ENCODE peak calls at places on chromosomes 7 and 10, in ten cellular contexts. I, Q, S, R, T, H, X, K, D and V are unnamed samples.
A peak's percentile ranks its signal among the peaks of the same experiment; 100 is the strongest.

GRCh38 chr10:90969947-90970673 is 49.2 kb upstream of the ANKRD1 start:
- DNase-seq in I (peak; percentile 48), S (no peak), K (no peak), R (no peak), T (no peak), Q (no peak), H (no peak), X (no peak), D (no peak), V (no peak)

GRCh38 chr10:130707389-130707979 is 571.3 kb downstream of the GLRX3 start:
- DNase-seq in S (no peak), X (no peak), D (no peak), T (no peak), I (no peak), R (no peak), Q (no peak), H (no peak), K (no peak), V (no peak)

GRCh38 chr7:31767686-31768358 is 80.8 kb downstream of the PPP1R17 start:
- DNase-seq in H (no peak), T (no peak), I (no peak), Q (no peak), S (no peak), D (no peak), K (no peak), R (no peak), X (no peak), V (no peak)

GRCh38 chr10:1299041-1299726 is 243.0 kb downstream of the WDR37 start:
- DNase-seq in K (no peak), X (no peak), R (no peak), I (no peak), Q (no peak), H (no peak), D (no peak), S (no peak), T (no peak), V (no peak)

GRCh38 chr10:49177391-49178355 is 10.5 kb downstream of the TMEM273 start:
- DNase-seq in H (no peak), R (no peak), D (peak; percentile 70), T (no peak), K (no peak), S (peak; percentile 39), Q (peak; percentile 33), X (peak; percentile 38), I (peak; percentile 62), V (no peak)

GRCh38 chr7:55019329-55019690 is 493 bp downstream of the EGFR start:
- DNase-seq in Q (no peak), R (no peak), H (no peak), K (no peak), I (no peak), S (peak; percentile 15), D (no peak), T (no peak), X (peak; percentile 76), V (no peak)

GRCh38 chr7:84904561-84904960 is 282.3 kb downstream of the SEMA3D start:
- DNase-seq in K (no peak), Q (no peak), X (no peak), D (no peak), S (no peak), H (no peak), I (peak; percentile 45), R (no peak), T (no peak), V (no peak)

GRCh38 chr7:145169908-145170307 is 334.1 kb upstream of the TPK1 start:
- DNase-seq in T (no peak), I (no peak), D (no peak), K (no peak), Q (no peak), H (no peak), R (no peak), S (no peak), X (no peak), V (peak; percentile 37)

GRCh38 chr10:27506280-27506679 is 2.2 kb downstream of the RAB18 start:
- DNase-seq in H (no peak), K (no peak), R (no peak), Q (no peak), T (no peak), I (no peak), S (no peak), D (no peak), X (no peak), V (no peak)

GRCh38 chr7:54904986-54905385 is 113.8 kb upstream of the EGFR start:
- DNase-seq in D (no peak), S (no peak), I (no peak), H (no peak), T (no peak), K (no peak), X (no peak), Q (no peak), R (no peak), V (no peak)

GRCh38 chr10:20017961-20018360 is 201.7 kb downstream of the PLXDC2 start:
- DNase-seq in X (no peak), D (no peak), T (no peak), S (no peak), I (peak; percentile 37), K (no peak), H (no peak), Q (no peak), R (no peak), V (no peak)

GRCh38 chr10:35641430-35642015 is 573 bp downstream of the FZD8 start:
- DNase-seq in I (no peak), D (no peak), Q (no peak), S (no peak), T (no peak), R (no peak), H (no peak), X (peak; percentile 14), K (no peak), V (no peak)

GRCh38 chr7:140639366-140640053 is 1.1 kb downstream of the DENND2A start:
- DNase-seq in Q (no peak), H (no peak), S (no peak), D (no peak), X (peak; percentile 73), K (no peak), T (no peak), R (no peak), I (no peak), V (no peak)

GRCh38 chr7:28812641-28813040 is 145.5 kb downstream of the TRIL start:
- DNase-seq in T (no peak), I (no peak), D (no peak), X (no peak), K (no peak), Q (no peak), R (no peak), H (no peak), S (no peak), V (peak; percentile 11)

GRCh38 chr10:13970231-13970966 is 360.3 kb downstream of the FRMD4A start:
- DNase-seq in H (no peak), D (no peak), T (no peak), S (no peak), Q (no peak), K (no peak), R (no peak), X (no peak), I (no peak), V (no peak)

GRCh38 chr7:17195576-17195975 is 102.9 kb upstream of the AHR start:
- DNase-seq in I (no peak), T (no peak), S (no peak), K (no peak), X (no peak), D (no peak), H (no peak), R (no peak), Q (no peak), V (no peak)

GRCh38 chr10:78212134-78212785 is 178.6 kb downstream of the RPS24 start:
- DNase-seq in D (no peak), I (no peak), H (no peak), X (peak; percentile 58), S (no peak), T (no peak), Q (no peak), K (no peak), R (no peak), V (peak; percentile 54)